ENCODE peak calls at places on chromosomes 3 and 15, in ten cellular contexts. One of them, this sample, is unnamed.
A peak's percentile ranks its signal among the peaks of the same experiment; 100 is the strongest.

GRCh38 chr3:16305121-16305541 is 40.1 kb downstream of the OXNAD1 start:
- DNase-seq in hepatocyte: no peak
- DNase-seq in HEK293T: no peak
- DNase-seq in neuronal stem cell: no peak
- DNase-seq in RPMI8226: no peak
- DNase-seq in mammary epithelial cell: no peak
- DNase-seq in activated CD4-positive, alpha-beta memory T cell treated with anti-CD3 and anti-CD28 coated beads, Interleukin-2, amount 10 ng/mL, durations not matched to agents 7 days and 5 days: peak; percentile 36
- DNase-seq in stimulated activated CD4-positive, alpha-beta T cell treated with anti-CD3 and anti-CD28 coated beads, Interleukin-4, amount 100 ng/mL, for 1 hour: peak; percentile 39
- DNase-seq in Right ventricle myocardium superior: no peak
- DNase-seq in activated naive CD4-positive, alpha-beta T cell: no peak
- DNase-seq in this sample: no peak

GRCh38 chr3:106428565-106428994 is 559.8 kb upstream of the CBLB start:
- DNase-seq in hepatocyte: peak; percentile 50
- DNase-seq in HEK293T: no peak
- DNase-seq in neuronal stem cell: no peak
- DNase-seq in RPMI8226: no peak
- DNase-seq in mammary epithelial cell: peak; percentile 95
- DNase-seq in activated CD4-positive, alpha-beta memory T cell treated with anti-CD3 and anti-CD28 coated beads, Interleukin-2, amount 10 ng/mL, durations not matched to agents 7 days and 5 days: no peak
- DNase-seq in stimulated activated CD4-positive, alpha-beta T cell treated with anti-CD3 and anti-CD28 coated beads, Interleukin-4, amount 100 ng/mL, for 1 hour: no peak
- DNase-seq in Right ventricle myocardium superior: peak; percentile 44
- DNase-seq in activated naive CD4-positive, alpha-beta T cell: no peak
- DNase-seq in this sample: peak; percentile 89

GRCh38 chr3:196740476-196741400 is 1.1 kb downstream of the PAK2 start:
- DNase-seq in hepatocyte: peak; percentile 45
- DNase-seq in HEK293T: peak; percentile 10
- DNase-seq in neuronal stem cell: peak; percentile 43
- DNase-seq in RPMI8226: peak; percentile 46
- DNase-seq in mammary epithelial cell: peak; percentile 48
- DNase-seq in activated CD4-positive, alpha-beta memory T cell treated with anti-CD3 and anti-CD28 coated beads, Interleukin-2, amount 10 ng/mL, durations not matched to agents 7 days and 5 days: peak; percentile 25
- DNase-seq in stimulated activated CD4-positive, alpha-beta T cell treated with anti-CD3 and anti-CD28 coated beads, Interleukin-4, amount 100 ng/mL, for 1 hour: peak; percentile 14
- DNase-seq in Right ventricle myocardium superior: no peak
- DNase-seq in activated naive CD4-positive, alpha-beta T cell: no peak
- DNase-seq in this sample: no peak

GRCh38 chr3:88113311-88114162 is 36.2 kb upstream of the C3orf38 start:
- DNase-seq in hepatocyte: peak; percentile 82
- DNase-seq in HEK293T: peak; percentile 53
- DNase-seq in neuronal stem cell: peak; percentile 57
- DNase-seq in RPMI8226: peak; percentile 74
- DNase-seq in mammary epithelial cell: peak; percentile 58
- DNase-seq in activated CD4-positive, alpha-beta memory T cell treated with anti-CD3 and anti-CD28 coated beads, Interleukin-2, amount 10 ng/mL, durations not matched to agents 7 days and 5 days: peak; percentile 55
- DNase-seq in stimulated activated CD4-positive, alpha-beta T cell treated with anti-CD3 and anti-CD28 coated beads, Interleukin-4, amount 100 ng/mL, for 1 hour: peak; percentile 12
- DNase-seq in Right ventricle myocardium superior: no peak
- DNase-seq in activated naive CD4-positive, alpha-beta T cell: no peak
- DNase-seq in this sample: peak; percentile 56

GRCh38 chr3:59818033-59818936 is 768.5 kb upstream of the CFAP20DC start:
- DNase-seq in hepatocyte: peak; percentile 52
- DNase-seq in HEK293T: no peak
- DNase-seq in neuronal stem cell: no peak
- DNase-seq in RPMI8226: peak; percentile 55
- DNase-seq in mammary epithelial cell: peak; percentile 92
- DNase-seq in activated CD4-positive, alpha-beta memory T cell treated with anti-CD3 and anti-CD28 coated beads, Interleukin-2, amount 10 ng/mL, durations not matched to agents 7 days and 5 days: no peak
- DNase-seq in stimulated activated CD4-positive, alpha-beta T cell treated with anti-CD3 and anti-CD28 coated beads, Interleukin-4, amount 100 ng/mL, for 1 hour: no peak
- DNase-seq in Right ventricle myocardium superior: peak; percentile 92
- DNase-seq in activated naive CD4-positive, alpha-beta T cell: no peak
- DNase-seq in this sample: peak; percentile 97

GRCh38 chr3:62329970-62330369 is 43.4 kb downstream of the FEZF2 start:
- DNase-seq in hepatocyte: no peak
- DNase-seq in HEK293T: no peak
- DNase-seq in neuronal stem cell: no peak
- DNase-seq in RPMI8226: no peak
- DNase-seq in mammary epithelial cell: no peak
- DNase-seq in activated CD4-positive, alpha-beta memory T cell treated with anti-CD3 and anti-CD28 coated beads, Interleukin-2, amount 10 ng/mL, durations not matched to agents 7 days and 5 days: no peak
- DNase-seq in stimulated activated CD4-positive, alpha-beta T cell treated with anti-CD3 and anti-CD28 coated beads, Interleukin-4, amount 100 ng/mL, for 1 hour: no peak
- DNase-seq in Right ventricle myocardium superior: no peak
- DNase-seq in activated naive CD4-positive, alpha-beta T cell: no peak
- DNase-seq in this sample: no peak

GRCh38 chr3:111636506-111636905 is 41.4 kb upstream of the ZBED2 start:
- DNase-seq in hepatocyte: no peak
- DNase-seq in HEK293T: no peak
- DNase-seq in neuronal stem cell: no peak
- DNase-seq in RPMI8226: no peak
- DNase-seq in mammary epithelial cell: no peak
- DNase-seq in activated CD4-positive, alpha-beta memory T cell treated with anti-CD3 and anti-CD28 coated beads, Interleukin-2, amount 10 ng/mL, durations not matched to agents 7 days and 5 days: no peak
- DNase-seq in stimulated activated CD4-positive, alpha-beta T cell treated with anti-CD3 and anti-CD28 coated beads, Interleukin-4, amount 100 ng/mL, for 1 hour: no peak
- DNase-seq in Right ventricle myocardium superior: no peak
- DNase-seq in activated naive CD4-positive, alpha-beta T cell: no peak
- DNase-seq in this sample: no peak

GRCh38 chr3:45035441-45036301 is 9.6 kb downstream of the CLEC3B start:
- DNase-seq in hepatocyte: peak; percentile 52
- DNase-seq in HEK293T: no peak
- DNase-seq in neuronal stem cell: no peak
- DNase-seq in RPMI8226: no peak
- DNase-seq in mammary epithelial cell: no peak
- DNase-seq in activated CD4-positive, alpha-beta memory T cell treated with anti-CD3 and anti-CD28 coated beads, Interleukin-2, amount 10 ng/mL, durations not matched to agents 7 days and 5 days: peak; percentile 21
- DNase-seq in stimulated activated CD4-positive, alpha-beta T cell treated with anti-CD3 and anti-CD28 coated beads, Interleukin-4, amount 100 ng/mL, for 1 hour: peak; percentile 41
- DNase-seq in Right ventricle myocardium superior: peak; percentile 65
- DNase-seq in activated naive CD4-positive, alpha-beta T cell: peak; percentile 14
- DNase-seq in this sample: no peak

GRCh38 chr3:149367021-149367840 is 10.2 kb downstream of the TM4SF1 start:
- DNase-seq in hepatocyte: peak; percentile 80
- DNase-seq in HEK293T: no peak
- DNase-seq in neuronal stem cell: no peak
- DNase-seq in RPMI8226: no peak
- DNase-seq in mammary epithelial cell: peak; percentile 99
- DNase-seq in activated CD4-positive, alpha-beta memory T cell treated with anti-CD3 and anti-CD28 coated beads, Interleukin-2, amount 10 ng/mL, durations not matched to agents 7 days and 5 days: no peak
- DNase-seq in stimulated activated CD4-positive, alpha-beta T cell treated with anti-CD3 and anti-CD28 coated beads, Interleukin-4, amount 100 ng/mL, for 1 hour: no peak
- DNase-seq in Right ventricle myocardium superior: no peak
- DNase-seq in activated naive CD4-positive, alpha-beta T cell: no peak
- DNase-seq in this sample: no peak

GRCh38 chr15:62979252-62979651 is 63.3 kb upstream of the TPM1 start:
- DNase-seq in hepatocyte: no peak
- DNase-seq in HEK293T: no peak
- DNase-seq in neuronal stem cell: no peak
- DNase-seq in RPMI8226: no peak
- DNase-seq in mammary epithelial cell: no peak
- DNase-seq in activated CD4-positive, alpha-beta memory T cell treated with anti-CD3 and anti-CD28 coated beads, Interleukin-2, amount 10 ng/mL, durations not matched to agents 7 days and 5 days: no peak
- DNase-seq in stimulated activated CD4-positive, alpha-beta T cell treated with anti-CD3 and anti-CD28 coated beads, Interleukin-4, amount 100 ng/mL, for 1 hour: no peak
- DNase-seq in Right ventricle myocardium superior: no peak
- DNase-seq in activated naive CD4-positive, alpha-beta T cell: no peak
- DNase-seq in this sample: no peak

GRCh38 chr3:67416703-67417102 is 237.7 kb downstream of the SUCLG2 start:
- DNase-seq in hepatocyte: no peak
- DNase-seq in HEK293T: no peak
- DNase-seq in neuronal stem cell: no peak
- DNase-seq in RPMI8226: no peak
- DNase-seq in mammary epithelial cell: no peak
- DNase-seq in activated CD4-positive, alpha-beta memory T cell treated with anti-CD3 and anti-CD28 coated beads, Interleukin-2, amount 10 ng/mL, durations not matched to agents 7 days and 5 days: no peak
- DNase-seq in stimulated activated CD4-positive, alpha-beta T cell treated with anti-CD3 and anti-CD28 coated beads, Interleukin-4, amount 100 ng/mL, for 1 hour: no peak
- DNase-seq in Right ventricle myocardium superior: no peak
- DNase-seq in activated naive CD4-positive, alpha-beta T cell: no peak
- DNase-seq in this sample: no peak

GRCh38 chr3:166575166-166575565 is 737.9 kb upstream of the BCHE start:
- DNase-seq in hepatocyte: no peak
- DNase-seq in HEK293T: no peak
- DNase-seq in neuronal stem cell: no peak
- DNase-seq in RPMI8226: no peak
- DNase-seq in mammary epithelial cell: no peak
- DNase-seq in activated CD4-positive, alpha-beta memory T cell treated with anti-CD3 and anti-CD28 coated beads, Interleukin-2, amount 10 ng/mL, durations not matched to agents 7 days and 5 days: no peak
- DNase-seq in stimulated activated CD4-positive, alpha-beta T cell treated with anti-CD3 and anti-CD28 coated beads, Interleukin-4, amount 100 ng/mL, for 1 hour: no peak
- DNase-seq in Right ventricle myocardium superior: no peak
- DNase-seq in activated naive CD4-positive, alpha-beta T cell: no peak
- DNase-seq in this sample: no peak

GRCh38 chr3:30606301-30607031 is at the start of gene TGFBR2:
- DNase-seq in hepatocyte: peak; percentile 95
- DNase-seq in HEK293T: peak; percentile 77
- DNase-seq in neuronal stem cell: peak; percentile 66
- DNase-seq in RPMI8226: peak; percentile 87
- DNase-seq in mammary epithelial cell: peak; percentile 98
- DNase-seq in activated CD4-positive, alpha-beta memory T cell treated with anti-CD3 and anti-CD28 coated beads, Interleukin-2, amount 10 ng/mL, durations not matched to agents 7 days and 5 days: peak; percentile 88
- DNase-seq in stimulated activated CD4-positive, alpha-beta T cell treated with anti-CD3 and anti-CD28 coated beads, Interleukin-4, amount 100 ng/mL, for 1 hour: peak; percentile 83
- DNase-seq in Right ventricle myocardium superior: peak; percentile 97
- DNase-seq in activated naive CD4-positive, alpha-beta T cell: peak; percentile 70
- DNase-seq in this sample: peak; percentile 92

GRCh38 chr3:47434849-47435248 is 40.9 kb downstream of the SCAP start:
- DNase-seq in hepatocyte: no peak
- DNase-seq in HEK293T: no peak
- DNase-seq in neuronal stem cell: no peak
- DNase-seq in RPMI8226: no peak
- DNase-seq in mammary epithelial cell: no peak
- DNase-seq in activated CD4-positive, alpha-beta memory T cell treated with anti-CD3 and anti-CD28 coated beads, Interleukin-2, amount 10 ng/mL, durations not matched to agents 7 days and 5 days: no peak
- DNase-seq in stimulated activated CD4-positive, alpha-beta T cell treated with anti-CD3 and anti-CD28 coated beads, Interleukin-4, amount 100 ng/mL, for 1 hour: no peak
- DNase-seq in Right ventricle myocardium superior: no peak
- DNase-seq in activated naive CD4-positive, alpha-beta T cell: no peak
- DNase-seq in this sample: no peak

GRCh38 chr3:146256851-146257486 is 6.1 kb upstream of the PLSCR4 start:
- DNase-seq in hepatocyte: peak; percentile 11
- DNase-seq in HEK293T: no peak
- DNase-seq in neuronal stem cell: no peak
- DNase-seq in RPMI8226: no peak
- DNase-seq in mammary epithelial cell: no peak
- DNase-seq in activated CD4-positive, alpha-beta memory T cell treated with anti-CD3 and anti-CD28 coated beads, Interleukin-2, amount 10 ng/mL, durations not matched to agents 7 days and 5 days: no peak
- DNase-seq in stimulated activated CD4-positive, alpha-beta T cell treated with anti-CD3 and anti-CD28 coated beads, Interleukin-4, amount 100 ng/mL, for 1 hour: no peak
- DNase-seq in Right ventricle myocardium superior: no peak
- DNase-seq in activated naive CD4-positive, alpha-beta T cell: no peak
- DNase-seq in this sample: no peak

This sample was measured in HFF-Myc.